ENCODE peak calls at places on chromosomes 2 and 18, in eight cellular contexts. E is psoas muscle; G is anterior cingulate cortex; F is pons; P is AG20443; A is T-helper 9 cell; U is activated naive CD4-positive, alpha-beta T cell; J is iris pigment epithelial cell. B is an unnamed sample.
A peak's percentile ranks its signal among the peaks of the same experiment; 100 is the strongest.

GRCh38 chr2:174744111-174744510 is 20.2 kb downstream of the CHRNA1 start:
- DNase-seq in E (no peak), G (no peak), F (no peak), P (no peak), A (no peak), U (no peak), J (no peak), B (no peak)

GRCh38 chr18:79848579-79849327 is 51.0 kb downstream of the KCNG2 start:
- DNase-seq in E (no peak), G (no peak), F (no peak), P (peak; percentile 6), A (no peak), U (no peak), J (no peak), B (peak; percentile 59)

GRCh38 chr2:178152033-178152432 is 39.8 kb downstream of the RBM45 start:
- DNase-seq in E (no peak), G (no peak), F (no peak), P (peak; percentile 13), A (no peak), U (no peak), J (peak; percentile 34), B (no peak)

GRCh38 chr2:36389081-36389480 is 33.5 kb downstream of the CRIM1 start:
- DNase-seq in E (no peak), G (no peak), F (no peak), P (no peak), A (no peak), U (no peak), J (peak; percentile 66), B (no peak)

GRCh38 chr2:54838585-54839035 is 115.1 kb downstream of the EML6 start:
- DNase-seq in E (peak; percentile 67), G (peak; percentile 56), F (peak; percentile 82), P (peak; percentile 84), A (peak; percentile 64), U (peak; percentile 8), J (peak; percentile 64), B (peak; percentile 59)

GRCh38 chr2:85187069-85187468 is 53.9 kb downstream of the TCF7L1 start:
- DNase-seq in E (no peak), G (no peak), F (no peak), P (no peak), A (no peak), U (no peak), J (peak; percentile 38), B (no peak)

GRCh38 chr18:63135101-63135500 is 184.5 kb downstream of the BCL2 start:
- DNase-seq in E (no peak), G (no peak), F (no peak), P (no peak), A (no peak), U (no peak), J (no peak), B (no peak)

GRCh38 chr18:48715651-48716354 is 177.0 kb downstream of the CTIF start:
- DNase-seq in E (peak; percentile 27), G (no peak), F (peak; percentile 61), P (peak; percentile 67), A (no peak), U (no peak), J (no peak), B (peak; percentile 75)

GRCh38 chr2:47631840-47632398 is 151.0 kb upstream of the MSH6 start:
- DNase-seq in E (peak; percentile 24), G (no peak), F (no peak), P (peak; percentile 96), A (no peak), U (no peak), J (peak; percentile 72), B (peak; percentile 78)

GRCh38 chr2:193350509-193350908 is 1155.8 kb upstream of the TMEFF2 start:
- DNase-seq in E (no peak), G (no peak), F (no peak), P (no peak), A (no peak), U (no peak), J (no peak), B (no peak)

GRCh38 chr2:16154501-16155280 is 214.3 kb downstream of the MYCN start:
- DNase-seq in E (no peak), G (no peak), F (no peak), P (no peak), A (no peak), U (no peak), J (no peak), B (no peak)

GRCh38 chr18:71902482-71902881 is 641.7 kb downstream of the CBLN2 start:
- DNase-seq in E (no peak), G (no peak), F (no peak), P (no peak), A (no peak), U (no peak), J (no peak), B (no peak)

GRCh38 chr2:26725516-26725810 is 32.9 kb downstream of the KCNK3 start:
- DNase-seq in E (peak; percentile 74), G (no peak), F (no peak), P (no peak), A (no peak), U (no peak), J (no peak), B (no peak)

GRCh38 chr2:9813312-9814128 is 29.8 kb upstream of the TAF1B start:
- DNase-seq in E (peak; percentile 76), G (no peak), F (peak; percentile 28), P (peak; percentile 88), A (peak; percentile 67), U (peak; percentile 27), J (peak; percentile 40), B (peak; percentile 53)

GRCh38 chr2:96601382-96602292 is 36.5 kb downstream of the KANSL3 start:
- DNase-seq in E (no peak), G (no peak), F (no peak), P (no peak), A (no peak), U (no peak), J (no peak), B (no peak)

GRCh38 chr2:55898641-55899040 is 24.9 kb downstream of the EFEMP1 start:
- DNase-seq in E (no peak), G (no peak), F (no peak), P (no peak), A (no peak), U (no peak), J (no peak), B (no peak)

GRCh38 chr2:28089486-28089885 is 199.0 kb downstream of the BABAM2 start:
- DNase-seq in E (no peak), G (no peak), F (no peak), P (no peak), A (no peak), U (no peak), J (no peak), B (no peak)

GRCh38 chr2:101832114-101832513 is 134.6 kb downstream of the MAP4K4 start:
- DNase-seq in E (no peak), G (no peak), F (no peak), P (no peak), A (no peak), U (no peak), J (no peak), B (no peak)

GRCh38 chr2:172969609-172970008 is 106.0 kb upstream of the MAP3K20 start:
- DNase-seq in E (no peak), G (no peak), F (no peak), P (no peak), A (no peak), U (no peak), J (no peak), B (no peak)

GRCh38 chr2:207015901-207016300 is 76.6 kb downstream of the CPO start:
- DNase-seq in E (no peak), G (no peak), F (no peak), P (no peak), A (no peak), U (no peak), J (no peak), B (no peak)

GRCh38 chr18:45656194-45656593 is 40.9 kb downstream of the SLC14A2 start:
- DNase-seq in E (no peak), G (no peak), F (no peak), P (no peak), A (no peak), U (no peak), J (no peak), B (no peak)

GRCh38 chr2:113676651-113677050 is 49.6 kb downstream of the RABL2A start:
- DNase-seq in E (no peak), G (no peak), F (no peak), P (no peak), A (no peak), U (no peak), J (no peak), B (no peak)

GRCh38 chr2:98556634-98557033 is 51.7 kb downstream of the COA5 start:
- DNase-seq in E (no peak), G (no peak), F (no peak), P (no peak), A (no peak), U (no peak), J (no peak), B (peak; percentile 1)

GRCh38 chr18:50117876-50118275 is 77.1 kb downstream of the MYO5B start:
- DNase-seq in E (no peak), G (no peak), F (peak; percentile 28), P (no peak), A (no peak), U (no peak), J (no peak), B (no peak)

GRCh38 chr2:88187038-88187676 is 17.0 kb downstream of the THNSL2 start:
- DNase-seq in E (peak; percentile 49), G (peak; percentile 34), F (peak; percentile 80), P (peak; percentile 75), A (no peak), U (no peak), J (peak; percentile 56), B (no peak)